ENCODE peak calls at places on chromosome 18, in seven cellular contexts. N, A, B, T, Z, C and Y are unnamed samples.

GRCh38 chr18:3892141-3892540 is 442.2 kb downstream of the TGIF1 start:
- DNase-seq in A (no peak), N (no peak), Z (no peak), C (no peak), B (no peak), T (no peak), Y (no peak)

GRCh38 chr18:12460874-12461273 is 53.1 kb downstream of the PRELID3A start:
- DNase-seq in C (peak; percentile 80), T (peak; percentile 22), N (no peak), A (no peak), B (no peak), Z (peak; percentile 63), Y (no peak)

GRCh38 chr18:50819027-50819726 is 639 bp downstream of the MRO start:
- DNase-seq in N (no peak), Z (no peak), C (peak; percentile 7), T (peak; percentile 13), B (no peak), A (no peak), Y (no peak)

GRCh38 chr18:69002233-69002632 is 204.4 kb downstream of the CCDC102B start:
- DNase-seq in T (no peak), C (no peak), Z (no peak), N (no peak), A (no peak), B (no peak), Y (no peak)

GRCh38 chr18:8478166-8478967 is 130.9 kb upstream of the RAB12 start:
- DNase-seq in B (peak; percentile 67), T (peak; percentile 41), C (peak; percentile 54), Z (peak; percentile 36), N (peak; percentile 12), A (no peak), Y (no peak)

GRCh38 chr18:7671105-7671504 is 104.0 kb downstream of the PTPRM start:
- DNase-seq in B (no peak), Z (no peak), C (no peak), T (no peak), N (no peak), A (no peak), Y (no peak)

GRCh38 chr18:57792741-57793629 is 10.1 kb downstream of the ATP8B1 start:
- DNase-seq in A (no peak), B (no peak), T (no peak), C (no peak), N (no peak), Z (no peak), Y (no peak)

GRCh38 chr18:27839141-27839540 is 337.8 kb downstream of the CDH2 start:
- DNase-seq in A (no peak), B (no peak), C (peak; percentile 24), N (no peak), Z (peak; percentile 94), T (peak; percentile 90), Y (peak; percentile 80)

GRCh38 chr18:29140590-29140989 is 963.7 kb upstream of the CDH2 start:
- DNase-seq in C (no peak), Z (no peak), B (no peak), N (no peak), A (no peak), T (no peak), Y (no peak)

GRCh38 chr18:3982541-3982940 is 472.6 kb downstream of the DLGAP1 start:
- DNase-seq in Z (no peak), C (peak; percentile 12), N (no peak), T (peak; percentile 24), B (no peak), A (no peak), Y (no peak)

GRCh38 chr18:78978336-78979057 is 1.1 kb upstream of the SALL3 start:
- DNase-seq in T (peak; percentile 24), A (no peak), N (no peak), Z (no peak), C (no peak), B (no peak), Y (no peak)

GRCh38 chr18:48293954-48294893 is 115.0 kb downstream of the ZBTB7C start:
- DNase-seq in B (no peak), N (no peak), A (no peak), C (no peak), T (no peak), Z (no peak), Y (no peak)

GRCh38 chr18:50709215-50709614 is 110.6 kb downstream of the MRO start:
- DNase-seq in T (no peak), N (no peak), C (no peak), B (no peak), Z (no peak), A (no peak), Y (no peak)

GRCh38 chr18:29309352-29309751 is 1132.4 kb upstream of the CDH2 start:
- DNase-seq in N (no peak), B (no peak), A (no peak), T (no peak), Z (no peak), C (peak; percentile 5), Y (no peak)

GRCh38 chr18:49238433-49239042 is 221.9 kb downstream of the DYM start:
- DNase-seq in N (peak; percentile 8), Z (peak; percentile 43), B (no peak), A (no peak), C (peak; percentile 46), T (peak; percentile 48), Y (no peak)

GRCh38 chr18:14963246-14963645 is 215.3 kb downstream of the ANKRD30B start:
- DNase-seq in T (no peak), Z (no peak), C (no peak), N (no peak), A (no peak), B (no peak), Y (no peak)

GRCh38 chr18:363327-364115 is 95.7 kb upstream of the THOC1 start:
- DNase-seq in Z (no peak), N (no peak), B (no peak), A (no peak), C (peak; percentile 88), T (peak; percentile 90), Y (peak; percentile 25)

GRCh38 chr18:24112874-24113615 is 25.8 kb upstream of the CABYR start:
- DNase-seq in B (no peak), Z (peak; percentile 56), N (no peak), A (peak; percentile 19), C (no peak), T (peak; percentile 71), Y (no peak)

GRCh38 chr18:361941-362913 is 94.4 kb upstream of the THOC1 start:
- DNase-seq in Z (peak; percentile 77), A (no peak), T (peak; percentile 86), B (no peak), N (peak; percentile 36), C (peak; percentile 56), Y (no peak)

GRCh38 chr18:78984941-78985784 is 5.5 kb downstream of the SALL3 start:
- DNase-seq in B (no peak), T (peak; percentile 46), C (peak; percentile 16), N (no peak), A (no peak), Z (no peak), Y (peak; percentile 1)

GRCh38 chr18:79484661-79485621 is 89.2 kb downstream of the NFATC1 start:
- DNase-seq in N (no peak), T (peak; percentile 96), C (peak; percentile 97), B (no peak), A (no peak), Z (peak; percentile 98), Y (peak; percentile 96)

GRCh38 chr18:499351-500229 is 911 bp downstream of the COLEC12 start:
- DNase-seq in Z (peak; percentile 90), C (peak; percentile 92), N (no peak), B (no peak), T (peak; percentile 71), A (no peak), Y (no peak)

GRCh38 chr18:9550413-9550812 is 63.9 kb downstream of the PPP4R1 start:
- DNase-seq in T (no peak), B (no peak), Z (no peak), C (no peak), N (no peak), A (no peak), Y (no peak)
- H3K4me3 ChIP-seq in T (no peak overlapping the region), B (no peak overlapping the region), Z (no peak overlapping the region), C (no peak overlapping the region), N (no peak overlapping the region), A (no peak overlapping the region), Y (no peak overlapping the region)

GRCh38 chr18:55404136-55404810 is 183.7 kb downstream of the TCF4 start:
- DNase-seq in N (no peak), Z (no peak), T (no peak), C (no peak), B (no peak), A (no peak), Y (no peak)

GRCh38 chr18:55401275-55401620 is 186.7 kb downstream of the TCF4 start:
- DNase-seq in Z (no peak), C (peak; percentile 42), N (no peak), T (peak; percentile 45), A (no peak), B (no peak), Y (no peak)

GRCh38 chr18:55403555-55403954 is 184.4 kb downstream of the TCF4 start:
- DNase-seq in B (no peak), Z (no peak), A (no peak), T (no peak), N (no peak), C (no peak), Y (no peak)

GRCh38 chr18:55401638-55402191 is 186.3 kb downstream of the TCF4 start:
- DNase-seq in C (peak; percentile 89), Z (peak; percentile 73), N (no peak), A (no peak), B (peak; percentile 22), T (peak; percentile 81), Y (peak; percentile 72)

GRCh38 chr18:55402731-55403405 is 185.1 kb downstream of the TCF4 start:
- DNase-seq in A (no peak), C (peak; percentile 48), T (peak; percentile 57), B (no peak), Z (peak; percentile 42), N (no peak), Y (no peak)
- H3K4me3 ChIP-seq in A (no peak overlapping the region), C (peak overlapping the region; percentile 55), T (no peak overlapping the region), B (no peak overlapping the region), Z (no peak overlapping the region), N (no peak overlapping the region), Y (peak overlapping the region; percentile 16)

GRCh38 chr18:74795766-74796165 is 198.1 kb downstream of the ZNF407 start:
- DNase-seq in Z (no peak), N (no peak), A (no peak), B (no peak), C (no peak), T (no peak), Y (no peak)

GRCh38 chr18:74797577-74798151 is 200.0 kb downstream of the ZNF407 start:
- DNase-seq in T (no peak), B (no peak), Z (no peak), A (no peak), C (no peak), N (no peak), Y (no peak)

GRCh38 chr18:74800098-74800497 is 202.4 kb downstream of the ZNF407 start:
- DNase-seq in C (no peak), T (no peak), A (no peak), N (no peak), B (no peak), Z (no peak), Y (no peak)

GRCh38 chr18:74793746-74794145 is 196.1 kb downstream of the ZNF407 start:
- DNase-seq in C (no peak), Z (no peak), B (no peak), A (no peak), T (no peak), N (no peak), Y (no peak)

GRCh38 chr18:74796928-74797576 is 199.4 kb downstream of the ZNF407 start:
- DNase-seq in T (peak; percentile 49), B (no peak), Z (no peak), C (peak; percentile 45), N (no peak), A (no peak), Y (peak; percentile 22)
- H3K4me3 ChIP-seq in T (no peak overlapping the region), B (no peak overlapping the region), Z (no peak overlapping the region), C (no peak overlapping the region), N (no peak overlapping the region), A (no peak overlapping the region), Y (no peak overlapping the region)

GRCh38 chr18:61683856-61684255 is 209.0 kb downstream of the RNF152 start:
- DNase-seq in T (no peak), N (no peak), A (no peak), B (no peak), Z (no peak), C (no peak), Y (no peak)
- H3K4me3 ChIP-seq in T (no peak overlapping the region), N (no peak overlapping the region), A (no peak overlapping the region), B (no peak overlapping the region), Z (no peak overlapping the region), C (no peak overlapping the region), Y (no peak overlapping the region)